ENCODE peak calls at places on chromosomes 13 and 19, in eight cellular contexts. One of them, this sample, is unnamed.

GRCh38 chr19:485583-486236 is 10.6 kb upstream of the MADCAM1 start:
- DNase-seq in ovary: peak
- DNase-seq in colonic mucosa: no peak
- DNase-seq in T-helper 22 cell: no peak
- DNase-seq in aorta: no peak
- DNase-seq in effector CD4-positive, alpha-beta T cell: no peak
- DNase-seq in renal cortical epithelial cell: peak
- DNase-seq in RCC 7860: no peak
- DNase-seq in this sample: peak

GRCh38 chr13:112916296-112916695 is 52.7 kb upstream of the MCF2L start:
- DNase-seq in effector CD4-positive, alpha-beta T cell: no peak
- DNase-seq in ovary: no peak
- DNase-seq in renal cortical epithelial cell: no peak
- DNase-seq in aorta: no peak
- DNase-seq in RCC 7860: no peak
- DNase-seq in T-helper 22 cell: no peak
- DNase-seq in colonic mucosa: no peak
- DNase-seq in this sample: no peak

GRCh38 chr13:45807520-45808099 is 43.9 kb downstream of the SIAH3 start:
- DNase-seq in effector CD4-positive, alpha-beta T cell: no peak
- DNase-seq in T-helper 22 cell: no peak
- DNase-seq in renal cortical epithelial cell: peak
- DNase-seq in colonic mucosa: no peak
- DNase-seq in aorta: no peak
- DNase-seq in RCC 7860: peak
- DNase-seq in ovary: no peak
- DNase-seq in this sample: no peak

GRCh38 chr19:16293133-16294085 is 31.2 kb upstream of the KLF2 start:
- DNase-seq in renal cortical epithelial cell: peak
- DNase-seq in T-helper 22 cell: no peak
- DNase-seq in ovary: peak
- DNase-seq in aorta: peak
- DNase-seq in effector CD4-positive, alpha-beta T cell: no peak
- DNase-seq in RCC 7860: peak
- DNase-seq in colonic mucosa: peak
- DNase-seq in this sample: peak

GRCh38 chr19:8988204-8988603 is 22.0 kb downstream of the MUC16 start:
- DNase-seq in effector CD4-positive, alpha-beta T cell: peak
- DNase-seq in colonic mucosa: no peak
- DNase-seq in aorta: no peak
- DNase-seq in ovary: no peak
- DNase-seq in T-helper 22 cell: no peak
- DNase-seq in renal cortical epithelial cell: no peak
- DNase-seq in RCC 7860: no peak
- DNase-seq in this sample: no peak

GRCh38 chr19:46478356-46478986 is 7.1 kb upstream of the PNMA8A start:
- DNase-seq in aorta: peak
- DNase-seq in RCC 7860: no peak
- DNase-seq in T-helper 22 cell: no peak
- DNase-seq in colonic mucosa: no peak
- DNase-seq in renal cortical epithelial cell: no peak
- DNase-seq in ovary: no peak
- DNase-seq in effector CD4-positive, alpha-beta T cell: no peak
- DNase-seq in this sample: no peak

GRCh38 chr19:16175954-16176353 is 2.6 kb upstream of the CIB3 start:
- DNase-seq in aorta: no peak
- DNase-seq in T-helper 22 cell: no peak
- DNase-seq in RCC 7860: no peak
- DNase-seq in effector CD4-positive, alpha-beta T cell: no peak
- DNase-seq in colonic mucosa: no peak
- DNase-seq in ovary: no peak
- DNase-seq in renal cortical epithelial cell: no peak
- DNase-seq in this sample: no peak

GRCh38 chr13:26721251-26721939 is 39.2 kb downstream of the GPR12 start:
- DNase-seq in renal cortical epithelial cell: no peak
- DNase-seq in aorta: peak
- DNase-seq in ovary: no peak
- DNase-seq in T-helper 22 cell: peak
- DNase-seq in colonic mucosa: no peak
- DNase-seq in effector CD4-positive, alpha-beta T cell: no peak
- DNase-seq in RCC 7860: no peak
- DNase-seq in this sample: peak

GRCh38 chr19:56393119-56394012 is at the start of gene ZNF582:
- DNase-seq in RCC 7860: no peak
- DNase-seq in ovary: peak
- DNase-seq in renal cortical epithelial cell: peak
- DNase-seq in aorta: peak
- DNase-seq in T-helper 22 cell: peak
- DNase-seq in effector CD4-positive, alpha-beta T cell: peak
- DNase-seq in colonic mucosa: peak
- DNase-seq in this sample: peak

GRCh38 chr19:33430674-33431277 is 57.3 kb downstream of the CEBPG start:
- DNase-seq in renal cortical epithelial cell: peak
- DNase-seq in effector CD4-positive, alpha-beta T cell: peak
- DNase-seq in aorta: peak
- DNase-seq in T-helper 22 cell: peak
- DNase-seq in RCC 7860: peak
- DNase-seq in ovary: peak
- DNase-seq in colonic mucosa: peak
- DNase-seq in this sample: peak